ENCODE peak calls at places on chromosomes 16 and 17, in eight cellular contexts. One of them, this sample, is unnamed.

GRCh38 chr17:75611746-75612437 is 21.3 kb upstream of the SMIM5 start:
- DNase-seq in bronchial epithelial cell: no peak
- DNase-seq in pancreas: peak; percentile 58
- DNase-seq in fibroblast of lung: no peak
- DNase-seq in AG04449: no peak
- DNase-seq in left ventricle myocardium inferior: peak; percentile 8
- DNase-seq in AG09309: no peak
- DNase-seq in vagina: no peak
- DNase-seq in this sample: no peak

GRCh38 chr17:47243737-47244598 is 9.7 kb upstream of the ITGB3 start:
- DNase-seq in vagina: no peak
- DNase-seq in AG04449: no peak
- DNase-seq in bronchial epithelial cell: no peak
- DNase-seq in fibroblast of lung: no peak
- DNase-seq in AG09309: no peak
- DNase-seq in pancreas: no peak
- DNase-seq in left ventricle myocardium inferior: no peak
- DNase-seq in this sample: no peak

GRCh38 chr16:74731853-74732477 is 31.3 kb upstream of the MLKL start:
- DNase-seq in AG09309: no peak
- DNase-seq in AG04449: no peak
- DNase-seq in fibroblast of lung: no peak
- DNase-seq in vagina: no peak
- DNase-seq in pancreas: peak; percentile 5
- DNase-seq in bronchial epithelial cell: no peak
- DNase-seq in left ventricle myocardium inferior: no peak
- DNase-seq in this sample: no peak

GRCh38 chr17:45719335-45720071 is 64.6 kb upstream of the CRHR1 start:
- DNase-seq in AG04449: peak; percentile 50
- DNase-seq in AG09309: peak; percentile 84
- DNase-seq in bronchial epithelial cell: peak; percentile 84
- DNase-seq in pancreas: no peak
- DNase-seq in left ventricle myocardium inferior: no peak
- DNase-seq in vagina: no peak
- DNase-seq in fibroblast of lung: peak; percentile 27
- DNase-seq in this sample: peak; percentile 47

GRCh38 chr16:84068783-84069464 is 26.3 kb upstream of the SLC38A8 start:
- DNase-seq in bronchial epithelial cell: no peak
- DNase-seq in fibroblast of lung: no peak
- DNase-seq in pancreas: no peak
- DNase-seq in vagina: no peak
- DNase-seq in AG04449: no peak
- DNase-seq in AG09309: no peak
- DNase-seq in left ventricle myocardium inferior: no peak
- DNase-seq in this sample: no peak

GRCh38 chr17:79601604-79602420 is 9.0 kb downstream of the RBFOX3 start:
- DNase-seq in bronchial epithelial cell: no peak
- DNase-seq in left ventricle myocardium inferior: no peak
- DNase-seq in AG04449: no peak
- DNase-seq in fibroblast of lung: no peak
- DNase-seq in pancreas: no peak
- DNase-seq in vagina: no peak
- DNase-seq in AG09309: no peak
- DNase-seq in this sample: no peak

GRCh38 chr17:2044263-2044894 is 2.6 kb downstream of the OVCA2 start:
- DNase-seq in AG04449: no peak
- DNase-seq in left ventricle myocardium inferior: no peak
- DNase-seq in pancreas: no peak
- DNase-seq in bronchial epithelial cell: no peak
- DNase-seq in vagina: no peak
- DNase-seq in AG09309: no peak
- DNase-seq in fibroblast of lung: no peak
- DNase-seq in this sample: no peak

GRCh38 chr16:86854895-86855294 is 276.5 kb downstream of the FOXL1 start:
- DNase-seq in bronchial epithelial cell: peak; percentile 4
- DNase-seq in vagina: no peak
- DNase-seq in AG09309: peak; percentile 38
- DNase-seq in pancreas: no peak
- DNase-seq in AG04449: no peak
- DNase-seq in fibroblast of lung: peak; percentile 32
- DNase-seq in left ventricle myocardium inferior: no peak
- DNase-seq in this sample: peak; percentile 47

GRCh38 chr17:76477576-76477975 is 10.2 kb downstream of the AANAT start:
- DNase-seq in pancreas: no peak
- DNase-seq in AG09309: no peak
- DNase-seq in bronchial epithelial cell: no peak
- DNase-seq in vagina: no peak
- DNase-seq in left ventricle myocardium inferior: no peak
- DNase-seq in AG04449: no peak
- DNase-seq in fibroblast of lung: no peak
- DNase-seq in this sample: no peak

GRCh38 chr17:69763503-69763902 is 311.5 kb upstream of the KCNJ16 start:
- DNase-seq in fibroblast of lung: peak; percentile 41
- DNase-seq in AG04449: no peak
- DNase-seq in vagina: no peak
- DNase-seq in left ventricle myocardium inferior: no peak
- DNase-seq in AG09309: no peak
- DNase-seq in bronchial epithelial cell: peak; percentile 54
- DNase-seq in pancreas: no peak
- DNase-seq in this sample: peak; percentile 63

GRCh38 chr17:71975331-71975801 is 145.5 kb upstream of the SOX9 start:
- DNase-seq in fibroblast of lung: peak; percentile 73
- DNase-seq in bronchial epithelial cell: no peak
- DNase-seq in AG04449: no peak
- DNase-seq in vagina: no peak
- DNase-seq in pancreas: no peak
- DNase-seq in left ventricle myocardium inferior: peak; percentile 73
- DNase-seq in AG09309: no peak
- DNase-seq in this sample: peak; percentile 63

GRCh38 chr17:2723505-2723996 is 12.0 kb upstream of the CLUH start:
- DNase-seq in pancreas: no peak
- DNase-seq in vagina: no peak
- DNase-seq in left ventricle myocardium inferior: no peak
- DNase-seq in AG04449: no peak
- DNase-seq in bronchial epithelial cell: no peak
- DNase-seq in fibroblast of lung: no peak
- DNase-seq in AG09309: no peak
- DNase-seq in this sample: no peak

GRCh38 chr16:15874745-15875314 is 13.6 kb downstream of the CEP20 start:
- DNase-seq in AG04449: no peak
- DNase-seq in AG09309: peak; percentile 41
- DNase-seq in fibroblast of lung: peak; percentile 87
- DNase-seq in left ventricle myocardium inferior: peak; percentile 36
- DNase-seq in vagina: no peak
- DNase-seq in pancreas: no peak
- DNase-seq in bronchial epithelial cell: peak; percentile 67
- DNase-seq in this sample: peak; percentile 72

GRCh38 chr17:80527016-80527645 is 17.5 kb upstream of the RPTOR start:
- DNase-seq in fibroblast of lung: no peak
- DNase-seq in left ventricle myocardium inferior: no peak
- DNase-seq in vagina: no peak
- DNase-seq in AG09309: no peak
- DNase-seq in bronchial epithelial cell: peak; percentile 71
- DNase-seq in pancreas: no peak
- DNase-seq in AG04449: no peak
- DNase-seq in this sample: peak; percentile 14

GRCh38 chr16:88357306-88358032 is 25.3 kb upstream of the ZNF469 start:
- DNase-seq in AG09309: peak; percentile 37
- DNase-seq in left ventricle myocardium inferior: peak; percentile 5
- DNase-seq in bronchial epithelial cell: no peak
- DNase-seq in fibroblast of lung: no peak
- DNase-seq in AG04449: peak; percentile 14
- DNase-seq in pancreas: peak; percentile 38
- DNase-seq in vagina: no peak
- DNase-seq in this sample: no peak

GRCh38 chr17:81523139-81524062 is 4.8 kb upstream of the FSCN2 start:
- DNase-seq in pancreas: peak; percentile 74
- DNase-seq in fibroblast of lung: peak; percentile 54
- DNase-seq in AG09309: peak; percentile 45
- DNase-seq in left ventricle myocardium inferior: no peak
- DNase-seq in bronchial epithelial cell: no peak
- DNase-seq in AG04449: no peak
- DNase-seq in vagina: no peak
- DNase-seq in this sample: no peak

GRCh38 chr17:43118679-43119615 is 6.2 kb downstream of the BRCA1 start:
- DNase-seq in AG04449: no peak
- DNase-seq in pancreas: no peak
- DNase-seq in bronchial epithelial cell: no peak
- DNase-seq in left ventricle myocardium inferior: no peak
- DNase-seq in AG09309: no peak
- DNase-seq in vagina: no peak
- DNase-seq in fibroblast of lung: peak; percentile 14
- DNase-seq in this sample: no peak

GRCh38 chr16:19481291-19481690 is 40.6 kb downstream of the GDE1 start:
- DNase-seq in fibroblast of lung: no peak
- DNase-seq in bronchial epithelial cell: no peak
- DNase-seq in vagina: no peak
- DNase-seq in AG09309: no peak
- DNase-seq in pancreas: no peak
- DNase-seq in left ventricle myocardium inferior: no peak
- DNase-seq in AG04449: no peak
- DNase-seq in this sample: no peak

DNA sequence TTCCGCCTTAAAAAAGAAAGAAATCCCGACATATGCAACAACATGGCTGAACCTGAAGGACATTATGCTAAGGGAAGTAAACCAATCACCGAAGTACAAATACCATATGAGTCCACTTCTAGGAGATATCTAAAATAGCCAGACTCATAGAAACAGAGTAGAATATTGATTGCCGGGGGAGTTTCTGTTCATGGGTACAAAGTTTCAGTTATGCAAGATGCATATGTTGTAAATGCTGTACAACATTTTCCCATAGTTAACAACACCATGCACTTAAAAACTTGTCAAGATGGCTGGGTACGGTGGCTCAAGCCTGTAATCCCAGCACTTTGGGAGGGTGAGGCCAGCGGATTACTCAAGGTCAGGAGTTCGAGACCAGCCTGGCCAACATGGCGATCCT is 251.5 kb upstream of the EEF2KMT start:
- DNase-seq in bronchial epithelial cell: no peak
- DNase-seq in fibroblast of lung: no peak
- DNase-seq in AG04449: no peak
- DNase-seq in pancreas: no peak
- DNase-seq in left ventricle myocardium inferior: no peak
- DNase-seq in AG09309: no peak
- DNase-seq in vagina: no peak
- DNase-seq in this sample: no peak
- H3K4me3 ChIP-seq in bronchial epithelial cell: no peak overlapping the region
- H3K4me3 ChIP-seq in fibroblast of lung: no peak overlapping the region
- H3K4me3 ChIP-seq in AG04449: no peak overlapping the region
- H3K4me3 ChIP-seq in pancreas: no peak overlapping the region
- H3K4me3 ChIP-seq in left ventricle myocardium inferior: no peak overlapping the region
- H3K4me3 ChIP-seq in AG09309: no peak overlapping the region
- H3K4me3 ChIP-seq in vagina: no peak overlapping the region
- H3K4me3 ChIP-seq in this sample: no peak overlapping the region

GRCh38 chr16:67016143-67016542 is 12.8 kb upstream of the CBFB start:
- DNase-seq in bronchial epithelial cell: no peak
- DNase-seq in pancreas: no peak
- DNase-seq in left ventricle myocardium inferior: no peak
- DNase-seq in vagina: peak; percentile 55
- DNase-seq in AG09309: no peak
- DNase-seq in fibroblast of lung: no peak
- DNase-seq in AG04449: no peak
- DNase-seq in this sample: no peak

GRCh38 chr16:67013823-67014640 is 14.9 kb upstream of the CBFB start:
- DNase-seq in AG09309: no peak
- DNase-seq in left ventricle myocardium inferior: peak; percentile 87
- DNase-seq in AG04449: no peak
- DNase-seq in fibroblast of lung: peak; percentile 46
- DNase-seq in bronchial epithelial cell: peak; percentile 12
- DNase-seq in pancreas: peak; percentile 87
- DNase-seq in vagina: no peak
- DNase-seq in this sample: peak; percentile 57

GRCh38 chr16:67016681-67017450 is 12.1 kb upstream of the CBFB start:
- DNase-seq in left ventricle myocardium inferior: no peak
- DNase-seq in pancreas: no peak
- DNase-seq in AG09309: no peak
- DNase-seq in fibroblast of lung: no peak
- DNase-seq in vagina: peak; percentile 74
- DNase-seq in bronchial epithelial cell: peak; percentile 8
- DNase-seq in AG04449: no peak
- DNase-seq in this sample: no peak

GRCh38 chr16:67014641-67015315 is 14.2 kb upstream of the CBFB start:
- DNase-seq in left ventricle myocardium inferior: no peak
- DNase-seq in vagina: no peak
- DNase-seq in AG09309: no peak
- DNase-seq in AG04449: no peak
- DNase-seq in bronchial epithelial cell: no peak
- DNase-seq in fibroblast of lung: no peak
- DNase-seq in pancreas: no peak
- DNase-seq in this sample: no peak

GRCh38 chr16:67015317-67015731 is 13.6 kb upstream of the CBFB start:
- DNase-seq in pancreas: no peak
- DNase-seq in AG04449: no peak
- DNase-seq in vagina: peak; percentile 64
- DNase-seq in AG09309: no peak
- DNase-seq in left ventricle myocardium inferior: no peak
- DNase-seq in bronchial epithelial cell: no peak
- DNase-seq in fibroblast of lung: no peak
- DNase-seq in this sample: no peak
- TF ChIP-seq CTCF in pancreas: no peak
- TF ChIP-seq CTCF in AG04449: no peak
- TF ChIP-seq CTCF in vagina: no peak
- TF ChIP-seq CTCF in AG09309: no peak
- TF ChIP-seq CTCF in left ventricle myocardium inferior: no peak
- TF ChIP-seq CTCF in bronchial epithelial cell: no peak
- TF ChIP-seq CTCF in fibroblast of lung: no peak
- TF ChIP-seq CTCF in this sample: no peak

GRCh38 chr17:60127068-60128064 is 22.4 kb upstream of the CA4 start:
- DNase-seq in pancreas: no peak
- DNase-seq in bronchial epithelial cell: no peak
- DNase-seq in vagina: peak; percentile 87
- DNase-seq in AG09309: no peak
- DNase-seq in fibroblast of lung: no peak
- DNase-seq in AG04449: no peak
- DNase-seq in left ventricle myocardium inferior: no peak
- DNase-seq in this sample: no peak
- H3K4me3 ChIP-seq in pancreas: no peak overlapping the region
- H3K4me3 ChIP-seq in bronchial epithelial cell: no peak overlapping the region
- H3K4me3 ChIP-seq in vagina: no peak overlapping the region
- H3K4me3 ChIP-seq in AG09309: no peak overlapping the region
- H3K4me3 ChIP-seq in fibroblast of lung: no peak overlapping the region
- H3K4me3 ChIP-seq in AG04449: no peak overlapping the region
- H3K4me3 ChIP-seq in left ventricle myocardium inferior: no peak overlapping the region
- H3K4me3 ChIP-seq in this sample: no peak overlapping the region

GRCh38 chr17:17439971-17440843 is 36.6 kb upstream of the MED9 start:
- DNase-seq in bronchial epithelial cell: peak; percentile 48
- DNase-seq in AG09309: no peak
- DNase-seq in left ventricle myocardium inferior: peak; percentile 53
- DNase-seq in AG04449: no peak
- DNase-seq in fibroblast of lung: peak; percentile 37
- DNase-seq in vagina: no peak
- DNase-seq in pancreas: no peak
- DNase-seq in this sample: peak; percentile 63
- TF ChIP-seq CTCF in bronchial epithelial cell: peak; percentile 69
- TF ChIP-seq CTCF in AG09309: peak; percentile 51
- TF ChIP-seq CTCF in left ventricle myocardium inferior: peak; percentile 66
- TF ChIP-seq CTCF in AG04449: peak; percentile 40
- TF ChIP-seq CTCF in fibroblast of lung: peak; percentile 51
- TF ChIP-seq CTCF in vagina: peak; percentile 12
- TF ChIP-seq CTCF in pancreas: peak; percentile 40
- TF ChIP-seq CTCF in this sample: peak; percentile 61

GRCh38 chr17:28328325-28328724 is 6.9 kb downstream of the IFT20 start:
- DNase-seq in bronchial epithelial cell: no peak
- DNase-seq in AG04449: no peak
- DNase-seq in pancreas: no peak
- DNase-seq in vagina: no peak
- DNase-seq in left ventricle myocardium inferior: no peak
- DNase-seq in AG09309: no peak
- DNase-seq in fibroblast of lung: peak; percentile 44
- DNase-seq in this sample: peak; percentile 13
- H3K4me3 ChIP-seq in bronchial epithelial cell: no peak overlapping the region
- H3K4me3 ChIP-seq in AG04449: no peak overlapping the region
- H3K4me3 ChIP-seq in pancreas: no peak overlapping the region
- H3K4me3 ChIP-seq in vagina: no peak overlapping the region
- H3K4me3 ChIP-seq in left ventricle myocardium inferior: no peak overlapping the region
- H3K4me3 ChIP-seq in AG09309: no peak overlapping the region
- H3K4me3 ChIP-seq in fibroblast of lung: no peak overlapping the region
- H3K4me3 ChIP-seq in this sample: no peak overlapping the region